ENCODE peak calls at places on chromosomes 16 and 17, in six cellular contexts. U is GM12878, T is neural progenitor cell, G is GM12865, Q is thoracic aorta, I is heart right ventricle. A is an unnamed sample.

GRCh38 chr16:23691483-23692189 is 12.9 kb downstream of the PLK1 start:
- DNase-seq in U (no peak), T (no peak), G (no peak), Q (no peak), I (no peak), A (peak; percentile 16)

GRCh38 chr17:390025-390424 is 37.4 kb upstream of the RPH3AL start:
- DNase-seq in U (no peak), T (no peak), G (no peak), Q (no peak), I (no peak), A (no peak)

GRCh38 chr17:67221062-67221998 is 23.7 kb downstream of the HELZ start:
- DNase-seq in U (no peak), T (peak; percentile 39), G (peak; percentile 63), Q (no peak), I (peak; percentile 42), A (no peak)

GRCh38 chr17:81829858-81830257 is 3.2 kb downstream of the MCRIP1 start:
- DNase-seq in U (no peak), T (no peak), G (no peak), Q (no peak), I (no peak), A (no peak)

GRCh38 chr17:48102700-48103378 is 1.6 kb upstream of the CBX1 start:
- DNase-seq in U (no peak), T (no peak), G (no peak), Q (no peak), I (no peak), A (no peak)

GRCh38 chr17:79366988-79367571 is 243.8 kb downstream of the RBFOX3 start:
- DNase-seq in U (no peak), T (no peak), G (no peak), Q (no peak), I (no peak), A (no peak)

GRCh38 chr16:81778861-81779539 is at the start of gene PLCG2:
- DNase-seq in U (no peak), T (peak; percentile 90), G (peak; percentile 85), Q (no peak), I (peak; percentile 66), A (no peak)

GRCh38 chr17:20916383-20916782 is 126.4 kb downstream of the USP22 start:
- DNase-seq in U (no peak), T (no peak), G (no peak), Q (no peak), I (no peak), A (no peak)

GRCh38 chr17:19703776-19704371 is 12.5 kb downstream of the SLC47A2 start:
- DNase-seq in U (no peak), T (peak; percentile 45), G (no peak), Q (no peak), I (peak; percentile 33), A (no peak)

GRCh38 chr17:41061969-41062368 is 2.1 kb upstream of the KRTAP2-3 start:
- DNase-seq in U (no peak), T (no peak), G (no peak), Q (no peak), I (no peak), A (no peak)

GRCh38 chr17:78694805-78695531 is 87.1 kb downstream of the CYTH1 start:
- DNase-seq in U (no peak), T (no peak), G (peak; percentile 74), Q (no peak), I (no peak), A (no peak)

GRCh38 chr16:82034981-82035612 is at the start of gene HSD17B2:
- DNase-seq in U (no peak), T (no peak), G (no peak), Q (no peak), I (no peak), A (no peak)

GRCh38 chr16:52727878-52728277 is 180.9 kb upstream of the TOX3 start:
- DNase-seq in U (no peak), T (no peak), G (no peak), Q (no peak), I (no peak), A (no peak)
- H3K4me3 ChIP-seq in U (no peak overlapping the region), T (no peak overlapping the region), G (no peak overlapping the region), Q (no peak overlapping the region), I (no peak overlapping the region), A (no peak overlapping the region)

GRCh38 chr17:49703557-49704277 is 4.0 kb downstream of the SLC35B1 start:
- DNase-seq in U (no peak), T (peak; percentile 79), G (peak; percentile 49), Q (no peak), I (no peak), A (no peak)
- TF ChIP-seq CTCF in U (peak; percentile 77), T (peak; percentile 63), G (peak; percentile 40), Q (peak; percentile 36), I (peak; percentile 43), A (peak; percentile 59)

GRCh38 chr16:28140788-28141618 is 70.8 kb downstream of the XPO6 start:
- DNase-seq in U (peak; percentile 90), T (no peak), G (peak; percentile 86), Q (no peak), I (peak; percentile 13), A (peak; percentile 66)
- H3K4me3 ChIP-seq in U (peak overlapping the region; percentile 34), T (no peak overlapping the region), G (peak overlapping the region; percentile 46), Q (no peak overlapping the region), I (no peak overlapping the region), A (peak overlapping the region; percentile 28)

DNA sequence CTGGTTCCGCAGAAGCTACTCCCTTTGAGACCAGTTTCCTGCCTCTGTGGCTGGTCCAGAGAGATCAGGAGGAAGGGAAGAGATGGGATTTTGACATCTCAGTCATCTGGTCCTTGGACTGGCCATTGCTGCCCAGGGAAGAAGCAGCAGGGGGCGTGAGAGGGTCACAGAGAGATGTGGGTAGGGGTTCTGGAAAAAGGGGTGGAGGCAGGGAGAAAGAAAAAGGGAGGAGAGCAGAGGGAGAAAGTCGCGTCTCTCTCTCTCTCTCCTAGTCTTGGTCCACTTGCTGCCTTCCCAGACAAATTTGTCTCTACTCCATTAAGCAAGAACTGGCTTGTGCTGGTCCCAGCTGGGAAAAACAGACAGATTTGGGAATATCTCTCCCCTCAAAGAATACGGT is 4.4 kb downstream of the SHBG start:
- DNase-seq in U (no peak), T (peak; percentile 77), G (no peak), Q (no peak), I (peak; percentile 62), A (no peak)
- TF ChIP-seq CTCF in U (peak; percentile 33), T (peak; percentile 61), G (peak; percentile 31), Q (no peak), I (peak; percentile 50), A (peak; percentile 29)

A was measured in GM12864.